ENCODE peak calls at places on chromosomes 12 and 14, in eight cellular contexts. J is bronchial epithelial cell, M is PC-9, O is astrocyte of the spinal cord, Z is neural crest cell, N is esophagus squamous epithelium, G is nephron progenitor cell, E is AG10803. K is an unnamed sample.

GRCh38 chr14:85088231-85088630 is 441.7 kb upstream of the FLRT2 start:
- DNase-seq in J (peak; percentile 76), O (no peak), G (no peak), Z (no peak), N (no peak), E (peak; percentile 36), M (no peak), K (peak; percentile 48)

GRCh38 chr14:97994020-97994531 is 1196.9 kb downstream of the VRK1 start:
- DNase-seq in G (no peak), O (no peak), E (no peak), Z (no peak), M (no peak), N (no peak), J (no peak), K (no peak)

GRCh38 chr14:52079239-52079956 is 10.5 kb upstream of the NID2 start:
- DNase-seq in Z (no peak), O (no peak), J (peak; percentile 48), N (no peak), E (peak; percentile 49), M (peak; percentile 69), G (no peak), K (peak; percentile 58)

GRCh38 chr14:25048170-25049126 is 1.5 kb downstream of the STXBP6 start:
- DNase-seq in O (peak; percentile 60), J (peak; percentile 48), E (peak; percentile 85), M (peak; percentile 38), Z (no peak), N (no peak), G (peak; percentile 1), K (peak; percentile 79)

GRCh38 chr12:122159879-122160278 is 14.1 kb downstream of the IL31 start:
- DNase-seq in J (no peak), G (no peak), N (no peak), O (no peak), M (no peak), E (no peak), Z (no peak), K (no peak)

GRCh38 chr12:39351153-39351552 is 91.8 kb downstream of the KIF21A start:
- DNase-seq in Z (no peak), M (no peak), N (no peak), J (no peak), E (no peak), G (no peak), O (no peak), K (no peak)

GRCh38 chr14:54549862-54550261 is 17.1 kb upstream of the SAMD4A start:
- DNase-seq in O (no peak), E (no peak), G (no peak), M (no peak), Z (no peak), J (no peak), N (no peak), K (no peak)

GRCh38 chr12:104197264-104197663 is 18.3 kb upstream of the TXNRD1 start:
- DNase-seq in M (no peak), G (no peak), E (peak; percentile 72), O (no peak), N (no peak), J (no peak), Z (no peak), K (peak; percentile 65)

GRCh38 chr12:11877869-11878780 is 192.6 kb upstream of the BCL2L14 start:
- DNase-seq in O (peak; percentile 83), E (peak; percentile 66), Z (no peak), M (peak; percentile 93), N (no peak), J (peak; percentile 88), G (no peak), K (peak; percentile 72)

GRCh38 chr12:49416892-49417291 is 49.6 kb downstream of the SPATS2 start:
- DNase-seq in J (no peak), N (no peak), G (no peak), E (no peak), Z (no peak), O (no peak), M (no peak), K (no peak)

GRCh38 chr12:44875417-44875953 is 630 bp downstream of the NELL2 start:
- DNase-seq in Z (peak; percentile 33), J (no peak), M (no peak), G (peak; percentile 39), N (no peak), O (no peak), E (no peak), K (no peak)

GRCh38 chr12:62123721-62124203 is 136.4 kb upstream of the USP15 start:
- DNase-seq in O (peak; percentile 48), M (no peak), E (peak; percentile 53), J (peak; percentile 44), G (peak; percentile 59), N (no peak), Z (peak; percentile 23), K (peak; percentile 81)

GRCh38 chr14:100850841-100851585 is 25.1 kb downstream of the MEG3 start:
- DNase-seq in M (peak; percentile 35), N (no peak), E (no peak), Z (peak; percentile 32), J (peak; percentile 37), G (peak; percentile 66), O (no peak), K (peak; percentile 33)

GRCh38 chr12:54306925-54307731 is 6.3 kb upstream of the NFE2 start:
- DNase-seq in M (peak; percentile 92), O (no peak), J (peak; percentile 93), G (no peak), N (peak; percentile 29), E (peak; percentile 38), Z (no peak), K (peak; percentile 74)

GRCh38 chr14:54804720-54805060 is 97.9 kb downstream of the GCH1 start:
- DNase-seq in O (no peak), N (no peak), J (peak; percentile 47), E (no peak), Z (no peak), M (no peak), G (no peak), K (no peak)

GRCh38 chr12:19525236-19525635 is 85.9 kb downstream of the AEBP2 start:
- DNase-seq in G (no peak), N (no peak), J (no peak), M (no peak), Z (no peak), E (no peak), O (no peak), K (peak; percentile 12)

GRCh38 chr14:32342854-32343200 is 13.7 kb downstream of the AKAP6 start:
- DNase-seq in N (no peak), M (no peak), O (no peak), Z (no peak), G (no peak), E (no peak), J (no peak), K (no peak)

GRCh38 chr12:48165089-48166031 is 8.0 kb upstream of the ASB8 start:
- DNase-seq in Z (peak; percentile 52), J (peak; percentile 60), N (no peak), E (peak; percentile 67), M (no peak), G (peak; percentile 36), O (peak; percentile 52), K (peak; percentile 81)

GRCh38 chr12:47828967-47829482 is 9.3 kb upstream of the HDAC7 start:
- DNase-seq in J (peak; percentile 88), Z (peak; percentile 33), O (peak; percentile 54), E (peak; percentile 79), M (peak; percentile 62), N (no peak), G (peak; percentile 50), K (peak; percentile 60)

GRCh38 chr14:76706811-76707210 is 54.5 kb upstream of the VASH1 start:
- DNase-seq in G (no peak), M (no peak), Z (no peak), O (no peak), J (no peak), E (no peak), N (no peak), K (no peak)

GRCh38 chr14:54627325-54627717 is 60.4 kb downstream of the SAMD4A start:
- DNase-seq in Z (no peak), E (no peak), M (no peak), J (no peak), N (no peak), O (no peak), G (no peak), K (no peak)

GRCh38 chr14:86961106-86961716 is 1031.8 kb downstream of the GALC start:
- DNase-seq in E (peak; percentile 8), Z (no peak), O (no peak), G (no peak), J (peak; percentile 8), M (no peak), N (no peak), K (no peak)

GRCh38 chr12:100823988-100824387 is 29.4 kb downstream of the ANO4 start:
- DNase-seq in E (peak; percentile 49), O (peak; percentile 27), J (peak; percentile 61), Z (no peak), M (no peak), G (no peak), N (no peak), K (peak; percentile 21)

DNA sequence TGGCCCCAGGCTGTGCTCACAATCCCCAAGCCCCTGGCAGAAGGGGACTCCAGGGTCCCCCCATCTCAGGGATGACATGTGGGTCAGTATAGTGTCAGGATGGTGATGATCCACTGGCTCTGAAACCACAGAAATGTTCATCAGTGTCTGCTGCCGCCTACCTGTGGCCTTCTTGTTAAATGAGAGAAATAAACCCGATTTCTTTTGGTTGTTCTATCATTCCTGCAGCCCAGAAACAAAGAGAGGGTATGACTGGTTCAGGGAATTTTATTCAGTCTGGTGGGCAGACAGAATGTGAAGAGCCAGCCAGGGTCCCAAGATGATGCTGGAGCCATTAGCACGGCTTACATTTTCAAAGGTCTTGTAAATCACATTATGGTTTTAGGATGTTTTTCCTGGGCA is 86.6 kb downstream of the CRADD start:
- DNase-seq in N (no peak), E (no peak), J (no peak), O (no peak), M (no peak), G (no peak), Z (no peak), K (no peak)
- TF ChIP-seq CTCF in N (peak; percentile 46), E (no peak), J (peak; percentile 14), O (peak; percentile 4), M (no peak), G (no peak), Z (no peak), K (peak; percentile 44)

DNA sequence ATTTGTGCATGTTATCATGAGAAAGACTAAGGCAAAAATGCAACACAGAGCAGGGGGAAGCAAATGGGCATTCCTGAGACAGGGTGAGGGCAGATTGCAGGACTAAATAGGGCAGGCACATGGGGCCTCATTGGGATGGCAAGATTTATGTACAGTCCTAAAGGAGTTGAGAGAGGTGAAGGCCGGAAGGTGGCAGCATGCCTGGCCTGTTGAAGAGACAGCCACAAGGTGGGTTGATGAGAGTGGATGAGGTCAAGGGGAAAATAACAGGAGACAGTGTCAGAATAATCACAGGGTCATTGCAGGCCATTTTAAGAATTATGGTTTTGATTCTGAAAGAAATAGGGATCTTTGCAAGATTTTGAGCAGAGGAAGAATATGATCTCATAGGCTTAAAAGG is 21.0 kb downstream of the PAH start:
- DNase-seq in O (no peak), E (no peak), J (no peak), N (no peak), Z (no peak), M (no peak), G (no peak), K (no peak)
- TF ChIP-seq CTCF in O (no peak), E (no peak), J (no peak), N (no peak), Z (no peak), M (no peak), G (no peak), K (no peak)

GRCh38 chr14:28375295-28375694 is 391.3 kb upstream of the FOXG1 start:
- DNase-seq in E (no peak), G (peak; percentile 32), N (no peak), O (peak; percentile 54), Z (no peak), J (peak; percentile 41), M (no peak), K (peak; percentile 79)
- TF ChIP-seq CTCF in E (no peak), G (peak; percentile 36), N (peak; percentile 60), O (peak; percentile 58), Z (peak; percentile 61), J (peak; percentile 77), M (peak; percentile 52), K (peak; percentile 90)

GRCh38 chr14:72525087-72525909 is 368.6 kb downstream of the DPF3 start:
- DNase-seq in N (no peak), M (no peak), Z (no peak), G (no peak), J (no peak), E (peak; percentile 75), O (no peak), K (no peak)
- TF ChIP-seq CTCF in N (no peak), M (no peak), Z (no peak), G (no peak), J (no peak), E (no peak), O (no peak), K (no peak)